ENCODE peak calls at places on chromosomes 3 and 15, in nine cellular contexts. D, I, C, O, X, U, F, R and H are unnamed samples. For H3K9me3, the result is how much of the 10 kb centered on the place peaks cover.

GRCh38 chr3:57948782-57949242 is 59.4 kb upstream of the FLNB start:
- DNase-seq in D (no peak), F (no peak), I (peak), X (no peak), R (no peak), U (no peak), O (no peak), C (no peak), H (no peak)

GRCh38 chr3:119388577-119388976 is 74.8 kb downstream of the TMEM39A start:
- DNase-seq in F (peak), I (no peak), C (no peak), D (no peak), U (no peak), R (no peak), O (no peak), X (peak), H (no peak)

GRCh38 chr15:63318344-63318743 is 40.9 kb downstream of the APH1B start:
- DNase-seq in U (no peak), X (no peak), R (no peak), D (no peak), I (no peak), F (no peak), C (no peak), O (no peak), H (no peak)

GRCh38 chr3:46349484-46350261 is 4.2 kb upstream of the CCR2 start:
- DNase-seq in R (no peak), O (no peak), U (no peak), D (no peak), X (no peak), I (no peak), F (no peak), C (no peak), H (no peak)

GRCh38 chr15:56918907-56919707 is 663 bp downstream of the TCF12 start:
- DNase-seq in D (peak), R (peak), X (peak), I (peak), O (no peak), C (peak), F (peak), U (peak), H (peak)

GRCh38 chr3:186786810-186787375 is 3.5 kb downstream of the EIF4A2 start:
- DNase-seq in F (no peak), I (no peak), C (no peak), O (no peak), X (no peak), R (no peak), U (no peak), D (no peak), H (no peak)

GRCh38 chr3:99901200-99901926 is 83.7 kb downstream of the CMSS1 start:
- DNase-seq in I (no peak), O (no peak), D (peak), C (no peak), R (no peak), X (peak), U (no peak), F (peak), H (no peak)

GRCh38 chr3:45560270-45561020 is 34.1 kb upstream of the LIMD1 start:
- DNase-seq in C (no peak), O (peak), D (no peak), I (peak), U (peak), R (peak), X (peak), F (peak), H (no peak)

GRCh38 chr3:36196058-36196457 is 184.2 kb upstream of the STAC start:
- DNase-seq in O (no peak), I (no peak), D (no peak), X (no peak), F (no peak), C (no peak), U (no peak), R (no peak), H (no peak)

GRCh38 chr3:115071611-115072010 is 75.5 kb downstream of the ZBTB20 start:
- DNase-seq in U (no peak), X (no peak), D (no peak), O (no peak), R (no peak), C (no peak), I (no peak), F (peak), H (no peak)

GRCh38 chr15:90075420-90076289 is 26.6 kb downstream of the IDH2 start:
- DNase-seq in F (no peak), O (no peak), C (no peak), U (peak), R (peak), X (no peak), D (peak), I (no peak), H (no peak)

GRCh38 chr3:152357587-152357986 is 88.9 kb downstream of the MBNL1 start:
- DNase-seq in D (no peak), C (no peak), U (no peak), F (no peak), I (no peak), O (no peak), X (no peak), R (no peak), H (no peak)

GRCh38 chr3:41370307-41370706 is 171.0 kb downstream of the CTNNB1 start:
- DNase-seq in R (no peak), C (no peak), O (no peak), F (no peak), D (no peak), X (no peak), U (no peak), I (no peak), H (no peak)

GRCh38 chr3:47086071-47086470 is 77.8 kb downstream of the SETD2 start:
- DNase-seq in R (no peak), U (no peak), X (no peak), I (no peak), D (no peak), C (no peak), F (no peak), O (no peak), H (no peak)

GRCh38 chr3:46666471-46666845 is 27.0 kb downstream of the ALS2CL start:
- DNase-seq in D (no peak), F (no peak), U (no peak), X (no peak), O (no peak), R (peak), I (no peak), C (no peak), H (no peak)

GRCh38 chr3:76083992-76084391 is 298.6 kb upstream of the ZNF717 start:
- DNase-seq in C (no peak), U (no peak), R (no peak), I (no peak), X (peak), O (no peak), F (peak), D (no peak), H (no peak)

GRCh38 chr3:156433138-156433537 is 121.8 kb downstream of the SSR3 start:
- DNase-seq in O (no peak), I (no peak), U (no peak), C (no peak), D (no peak), F (no peak), R (no peak), X (peak), H (no peak)

GRCh38 chr3:9302425-9303181 is 53.2 kb upstream of the SRGAP3 start:
- DNase-seq in X (peak), F (peak), O (peak), R (peak), I (peak), C (peak), U (peak), D (peak), H (peak)

GRCh38 chr3:46628980-46629379 is 16.7 kb downstream of the FAM240A start:
- DNase-seq in U (no peak), C (no peak), O (no peak), I (no peak), X (peak), F (peak), R (peak), D (peak), H (no peak)

GRCh38 chr3:194773666-194774455 is 88.2 kb downstream of the FAM43A start:
- DNase-seq in F (peak), D (no peak), R (no peak), O (no peak), I (no peak), X (peak), C (no peak), U (no peak), H (no peak)

GRCh38 chr15:41513282-41514227 is at the start of gene LTK:
- DNase-seq in C (peak), D (peak), I (no peak), O (no peak), X (no peak), F (no peak), R (peak), U (no peak), H (peak)

GRCh38 chr3:30989266-30989799 is 94.9 kb upstream of the GADL1 start:
- DNase-seq in I (no peak), F (no peak), O (no peak), C (no peak), R (no peak), X (no peak), D (no peak), U (no peak), H (peak)

GRCh38 chr3:156691920-156692319 is 17.5 kb downstream of the TIPARP start:
- DNase-seq in D (no peak), I (no peak), U (no peak), O (no peak), R (no peak), F (peak), X (peak), C (no peak), H (no peak)

GRCh38 chr3:94101860-94102259 is 39.0 kb downstream of the NSUN3 start:
- DNase-seq in F (peak), I (no peak), O (no peak), X (peak), U (no peak), D (no peak), R (no peak), C (no peak), H (no peak)

GRCh38 chr3:10468611-10469354 is 36.6 kb downstream of the ATP2B2 start:
- DNase-seq in I (no peak), F (no peak), X (no peak), D (no peak), U (peak), R (no peak), O (no peak), C (peak), H (no peak)

GRCh38 chr3:139189943-139190342 is 145.3 kb upstream of the PRR23C start:
- DNase-seq in R (no peak), D (no peak), I (no peak), F (no peak), U (no peak), C (no peak), O (no peak), X (no peak), H (no peak)

GRCh38 chr3:15331606-15332404 is 581 bp downstream of the SH3BP5 start:
- DNase-seq in F (peak), C (peak), D (no peak), U (peak), O (no peak), I (peak), X (peak), R (peak), H (peak)

GRCh38 chr15:88604972-88605506 is 16.1 kb upstream of the AEN start:
- DNase-seq in C (peak), D (no peak), I (no peak), O (no peak), F (no peak), R (no peak), U (no peak), X (no peak), H (peak)

GRCh38 chr3:12303998-12304397 is 15.1 kb downstream of the PPARG start:
- DNase-seq in U (no peak), R (no peak), C (no peak), I (no peak), O (no peak), F (no peak), D (no peak), X (no peak), H (no peak)

GRCh38 chr3:79598594-79598993 is 169.2 kb downstream of the ROBO1 start:
- DNase-seq in R (no peak), X (peak), U (no peak), D (peak), O (no peak), C (peak), F (no peak), I (no peak), H (no peak)

GRCh38 chr3:9028134-9028533 is 64.9 kb upstream of the RAD18 start:
- DNase-seq in R (peak), F (peak), I (peak), X (peak), U (peak), D (peak), C (peak), O (peak), H (no peak)

GRCh38 chr3:59515936-59516335 is 466.1 kb upstream of the CFAP20DC start:
- DNase-seq in O (no peak), X (no peak), C (no peak), D (no peak), R (no peak), U (no peak), I (no peak), F (no peak), H (no peak)

GRCh38 chr3:13884851-13885703 is 5.2 kb upstream of the WNT7A start:
- DNase-seq in O (no peak), F (no peak), U (no peak), X (no peak), D (peak), R (peak), C (peak), I (no peak), H (peak)

GRCh38 chr3:188581791-188582190 is 427.8 kb downstream of the LPP start:
- DNase-seq in F (no peak), U (no peak), I (no peak), C (no peak), X (no peak), O (no peak), D (no peak), R (no peak), H (no peak)

GRCh38 chr15:52795464-52796227 is 5.5 kb upstream of the ONECUT1 start:
- DNase-seq in X (no peak), R (no peak), I (no peak), U (peak), F (no peak), O (no peak), D (no peak), C (no peak), H (no peak)

GRCh38 chr3:184574552-184575430 is 13.2 kb downstream of the EPHB3 start:
- DNase-seq in R (no peak), D (peak), F (no peak), U (no peak), X (no peak), I (no peak), O (no peak), C (peak), H (peak)
- H3K4me3 ChIP-seq in R (no peak), D (no peak), F (no peak), U (no peak), X (no peak), I (no peak), O (no peak), C (peak), H (no peak)

GRCh38 chr15:25070357-25070963 is 115.7 kb downstream of the SNRPN start:
- DNase-seq in O (no peak), I (no peak), U (peak), R (no peak), D (no peak), X (no peak), F (no peak), C (no peak), H (no peak)
- H3K9me3 ChIP-seq in O (half or more), I (half or more), U (half or more), R (half or more), D (half or more), X (half or more), F (half or more), C (under half), H (half or more)

GRCh38 chr15:31225356-31225955 is 101.2 kb upstream of the KLF13 start:
- DNase-seq in X (no peak), F (no peak), U (no peak), I (no peak), C (no peak), R (no peak), D (no peak), O (no peak), H (no peak)

GRCh38 chr15:31226011-31226410 is 100.6 kb upstream of the KLF13 start:
- DNase-seq in O (no peak), D (no peak), X (no peak), R (no peak), U (no peak), C (no peak), I (no peak), F (no peak), H (no peak)

GRCh38 chr15:31227235-31227634 is 99.4 kb upstream of the KLF13 start:
- DNase-seq in O (no peak), C (no peak), R (no peak), D (no peak), U (no peak), X (no peak), I (no peak), F (no peak), H (no peak)

GRCh38 chr15:31228980-31229826 is 97.4 kb upstream of the KLF13 start:
- DNase-seq in R (peak), C (peak), D (peak), F (no peak), I (no peak), O (no peak), X (no peak), U (no peak), H (no peak)

GRCh38 chr15:31227954-31228542 is 98.6 kb upstream of the KLF13 start:
- DNase-seq in U (no peak), D (no peak), C (no peak), O (no peak), F (no peak), R (no peak), I (no peak), X (no peak), H (no peak)
- H3K4me3 ChIP-seq in U (no peak), D (no peak), C (no peak), O (no peak), F (no peak), R (no peak), I (no peak), X (no peak), H (no peak)

DNA sequence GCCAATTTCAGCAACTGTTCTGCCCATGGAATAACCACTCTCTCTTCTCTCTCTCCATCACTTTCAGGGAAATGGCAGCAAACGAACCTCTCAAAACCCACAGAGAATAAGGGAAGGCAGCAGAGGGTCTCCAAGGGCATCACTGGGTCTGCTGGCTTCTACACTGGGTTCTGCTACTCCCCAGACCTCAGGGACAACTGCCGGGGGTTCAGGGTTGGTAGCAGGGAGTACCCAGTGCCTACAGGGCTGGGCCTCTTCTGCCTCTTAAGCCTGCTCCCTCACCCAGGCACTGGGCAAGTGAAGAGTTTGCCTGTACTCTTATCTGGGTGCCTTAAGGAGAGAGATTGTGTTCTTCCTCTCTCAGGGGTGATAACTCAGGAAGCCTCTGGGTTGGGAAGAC is 2.5 kb downstream of the TCTA start:
- DNase-seq in I (no peak), D (no peak), F (no peak), O (no peak), U (no peak), C (no peak), X (no peak), R (no peak), H (no peak)
- H3K9me3 ChIP-seq in I (under half), D (under half), F (under half), O (under half), U (under half), C (under half), X (under half), R (under half), H (under half)

GRCh38 chr3:133895208-133896001 is at the start of gene RAB6B:
- DNase-seq in I (no peak), U (peak), X (peak), F (peak), C (peak), D (peak), R (no peak), O (no peak), H (peak)

GRCh38 chr3:133893683-133894333 is 1.9 kb downstream of the RAB6B start:
- DNase-seq in U (no peak), X (no peak), D (no peak), I (no peak), C (no peak), O (no peak), F (no peak), R (no peak), H (no peak)

GRCh38 chr3:133897547-133897946 is 1.9 kb upstream of the RAB6B start:
- DNase-seq in F (no peak), C (no peak), X (no peak), R (no peak), D (no peak), O (no peak), U (no peak), I (no peak), H (no peak)

GRCh38 chr3:133894334-133895207 is 1.1 kb downstream of the RAB6B start:
- DNase-seq in F (no peak), D (peak), X (no peak), I (no peak), C (no peak), U (peak), R (no peak), O (no peak), H (no peak)

DNA sequence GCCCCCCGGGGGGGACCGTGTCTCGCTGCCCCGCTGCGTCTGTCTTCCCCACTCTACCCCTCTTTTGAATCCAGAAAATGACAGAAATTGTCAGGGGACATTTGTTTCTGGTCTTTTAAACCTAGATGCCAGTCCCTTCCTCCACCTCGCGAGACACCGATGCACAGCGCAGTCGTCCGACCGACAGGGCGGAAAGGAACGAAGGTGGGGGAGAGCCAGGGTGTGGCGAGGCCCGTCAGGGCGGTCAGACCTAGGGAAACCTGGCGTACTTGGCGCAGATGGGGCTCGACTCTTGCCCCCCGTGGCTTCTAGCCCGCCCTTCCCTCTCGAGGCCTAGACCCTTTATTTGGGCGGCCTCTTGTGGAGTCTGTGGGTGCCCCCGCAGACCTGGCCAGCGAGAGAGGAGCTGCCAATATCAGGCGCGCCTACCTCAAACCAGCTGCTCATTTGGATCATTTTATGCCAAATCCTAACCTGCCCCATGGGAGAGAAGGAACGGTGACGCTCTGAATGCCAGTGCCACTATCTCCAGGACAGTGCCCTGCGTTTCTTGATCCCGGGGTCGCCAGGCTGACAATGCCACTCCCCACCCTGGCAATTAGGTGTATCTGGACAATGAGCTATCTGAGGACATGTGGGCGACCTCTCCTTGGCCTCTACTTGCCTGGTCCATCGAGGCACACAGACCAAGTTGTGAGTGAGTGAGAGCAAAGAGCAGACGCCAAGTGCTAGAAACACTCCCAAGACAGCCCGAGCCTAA is 500 bp upstream of the RAB6B start:
- DNase-seq in C (no peak), D (peak), R (no peak), X (peak), O (no peak), U (no peak), F (peak), I (no peak), H (no peak)
- H3K4me3 ChIP-seq in C (peak), D (peak), R (peak), X (peak), O (peak), U (peak), F (peak), I (peak), H (peak)

DNA sequence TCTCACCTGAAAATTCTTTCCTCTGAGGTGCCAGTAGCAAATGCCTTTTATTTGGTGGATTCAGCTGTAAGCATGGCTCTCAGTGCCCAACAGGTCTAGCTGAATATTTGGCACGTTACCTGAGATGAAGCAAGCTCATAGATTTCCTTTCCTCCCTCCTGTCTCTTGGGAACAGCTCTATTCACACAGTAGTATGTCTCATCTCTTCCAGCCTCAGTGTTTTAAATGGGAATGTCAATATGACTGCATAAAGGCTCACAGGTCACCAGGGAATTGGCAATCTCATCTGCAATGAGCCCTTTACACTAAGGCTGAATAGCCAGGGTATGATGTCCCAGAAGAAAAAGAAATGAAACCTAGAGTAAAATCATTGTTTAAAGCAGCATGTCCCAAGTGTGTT is 733.5 kb downstream of the NTRK3 start:
- DNase-seq in O (no peak), D (no peak), R (no peak), I (no peak), X (no peak), C (no peak), F (no peak), U (no peak), H (no peak)
- H3K9me3 ChIP-seq in O (under half), D (under half), R (under half), I (under half), X (under half), C (under half), F (under half), U (under half), H (under half)

GRCh38 chr3:129002573-129003569 is 1.8 kb downstream of the EFCC1 start:
- DNase-seq in I (peak), R (no peak), U (no peak), O (no peak), C (no peak), F (no peak), X (no peak), D (no peak), H (no peak)
- H3K4me3 ChIP-seq in I (no peak), R (peak), U (peak), O (peak), C (no peak), F (no peak), X (no peak), D (no peak), H (no peak)

GRCh38 chr15:25058080-25058785 is 103.4 kb downstream of the SNRPN start:
- DNase-seq in D (no peak), U (no peak), R (no peak), X (no peak), O (no peak), F (no peak), I (peak), C (no peak), H (no peak)
- H3K9me3 ChIP-seq in D (half or more), U (half or more), R (half or more), X (under half), O (half or more), F (half or more), I (under half), C (under half), H (half or more)